ENCODE peak calls at places on chromosomes 4 and X, in five cellular contexts. One of them, this sample, is unnamed.

GRCh38 chr4:143626134-143626859 is 74.2 kb downstream of the FREM3 start:
- DNase-seq in lower lobe of right lung: peak; percentile 52
- DNase-seq in breast epithelium: peak; percentile 57
- DNase-seq in pancreas: no peak
- DNase-seq in GM23248: peak; percentile 63
- DNase-seq in this sample: no peak

GRCh38 chr4:7938513-7939376 is 916 bp downstream of the AFAP1 start:
- DNase-seq in lower lobe of right lung: peak; percentile 56
- DNase-seq in breast epithelium: peak; percentile 52
- DNase-seq in pancreas: peak; percentile 70
- DNase-seq in GM23248: peak; percentile 66
- DNase-seq in this sample: no peak

GRCh38 chr4:63296773-63297172 is 1112.5 kb downstream of the TECRL start:
- DNase-seq in lower lobe of right lung: no peak
- DNase-seq in breast epithelium: no peak
- DNase-seq in pancreas: no peak
- DNase-seq in GM23248: no peak
- DNase-seq in this sample: no peak

GRCh38 chr4:66071911-66072310 is 401.6 kb upstream of the EPHA5 start:
- DNase-seq in lower lobe of right lung: no peak
- DNase-seq in breast epithelium: no peak
- DNase-seq in pancreas: no peak
- DNase-seq in GM23248: no peak
- DNase-seq in this sample: no peak

GRCh38 chr4:121156822-121157769 is 7.0 kb downstream of the TNIP3 start:
- DNase-seq in lower lobe of right lung: peak; percentile 67
- DNase-seq in breast epithelium: no peak
- DNase-seq in pancreas: peak; percentile 65
- DNase-seq in GM23248: peak; percentile 61
- DNase-seq in this sample: no peak

GRCh38 chr4:2712261-2712842 is 43.8 kb downstream of the TNIP2 start:
- DNase-seq in lower lobe of right lung: no peak
- DNase-seq in breast epithelium: peak; percentile 10
- DNase-seq in pancreas: no peak
- DNase-seq in GM23248: peak; percentile 35
- DNase-seq in this sample: no peak

GRCh38 chrX:119690921-119691716 is 1.8 kb downstream of the SEPTIN6 start:
- DNase-seq in lower lobe of right lung: no peak
- DNase-seq in breast epithelium: no peak
- DNase-seq in pancreas: no peak
- DNase-seq in GM23248: peak; percentile 69
- DNase-seq in this sample: no peak

GRCh38 chr4:104064650-104065577 is 345.1 kb upstream of the TACR3 start:
- DNase-seq in lower lobe of right lung: peak; percentile 40
- DNase-seq in breast epithelium: peak; percentile 49
- DNase-seq in pancreas: peak; percentile 63
- DNase-seq in GM23248: peak; percentile 41
- DNase-seq in this sample: peak; percentile 75

GRCh38 chrX:71099736-71100135 is 4.1 kb downstream of the FOXO4 start:
- DNase-seq in lower lobe of right lung: no peak
- DNase-seq in breast epithelium: no peak
- DNase-seq in pancreas: no peak
- DNase-seq in GM23248: no peak
- DNase-seq in this sample: no peak

GRCh38 chrX:55201930-55202579 is 18.1 kb upstream of the PAGE5 start:
- DNase-seq in lower lobe of right lung: no peak
- DNase-seq in breast epithelium: no peak
- DNase-seq in pancreas: no peak
- DNase-seq in GM23248: peak; percentile 33
- DNase-seq in this sample: no peak

GRCh38 chr4:122707503-122707902 is 25.0 kb upstream of the BBS12 start:
- DNase-seq in lower lobe of right lung: no peak
- DNase-seq in breast epithelium: no peak
- DNase-seq in pancreas: no peak
- DNase-seq in GM23248: no peak
- DNase-seq in this sample: no peak

GRCh38 chr4:88818650-88819470 is 121.2 kb upstream of the NAP1L5 start:
- DNase-seq in lower lobe of right lung: no peak
- DNase-seq in breast epithelium: no peak
- DNase-seq in pancreas: no peak
- DNase-seq in GM23248: peak; percentile 65
- DNase-seq in this sample: peak; percentile 5

GRCh38 chr4:36165256-36166005 is 78.9 kb downstream of the ARAP2 start:
- DNase-seq in lower lobe of right lung: no peak
- DNase-seq in breast epithelium: no peak
- DNase-seq in pancreas: no peak
- DNase-seq in GM23248: no peak
- DNase-seq in this sample: no peak

GRCh38 chr4:72302981-72303704 is 265.9 kb downstream of the ADAMTS3 start:
- DNase-seq in lower lobe of right lung: no peak
- DNase-seq in breast epithelium: no peak
- DNase-seq in pancreas: peak; percentile 46
- DNase-seq in GM23248: peak; percentile 55
- DNase-seq in this sample: no peak

GRCh38 chr4:37687175-37687525 is 974 bp upstream of the RELL1 start:
- DNase-seq in lower lobe of right lung: no peak
- DNase-seq in breast epithelium: no peak
- DNase-seq in pancreas: no peak
- DNase-seq in GM23248: no peak
- DNase-seq in this sample: no peak

GRCh38 chr4:154344686-154345085 is 146.9 kb downstream of the DCHS2 start:
- DNase-seq in lower lobe of right lung: no peak
- DNase-seq in breast epithelium: no peak
- DNase-seq in pancreas: no peak
- DNase-seq in GM23248: no peak
- DNase-seq in this sample: no peak
- H3K27ac ChIP-seq in lower lobe of right lung: no peak overlapping the region
- H3K27ac ChIP-seq in breast epithelium: no peak overlapping the region
- H3K27ac ChIP-seq in pancreas: no peak overlapping the region
- H3K27ac ChIP-seq in GM23248: no peak overlapping the region
- H3K27ac ChIP-seq in this sample: no peak overlapping the region

GRCh38 chr4:185567828-185568442 is 32.6 kb upstream of the PDLIM3 start:
- DNase-seq in lower lobe of right lung: no peak
- DNase-seq in breast epithelium: peak; percentile 93
- DNase-seq in pancreas: no peak
- DNase-seq in GM23248: peak; percentile 38
- DNase-seq in this sample: peak; percentile 26

GRCh38 chr4:185566972-185567749 is 31.9 kb upstream of the PDLIM3 start:
- DNase-seq in lower lobe of right lung: no peak
- DNase-seq in breast epithelium: no peak
- DNase-seq in pancreas: no peak
- DNase-seq in GM23248: peak; percentile 76
- DNase-seq in this sample: no peak

GRCh38 chr4:185565696-185566095 is 30.4 kb upstream of the PDLIM3 start:
- DNase-seq in lower lobe of right lung: no peak
- DNase-seq in breast epithelium: no peak
- DNase-seq in pancreas: no peak
- DNase-seq in GM23248: no peak
- DNase-seq in this sample: no peak

GRCh38 chr4:185564355-185564754 is 29.0 kb upstream of the PDLIM3 start:
- DNase-seq in lower lobe of right lung: no peak
- DNase-seq in breast epithelium: no peak
- DNase-seq in pancreas: no peak
- DNase-seq in GM23248: no peak
- DNase-seq in this sample: no peak

DNA sequence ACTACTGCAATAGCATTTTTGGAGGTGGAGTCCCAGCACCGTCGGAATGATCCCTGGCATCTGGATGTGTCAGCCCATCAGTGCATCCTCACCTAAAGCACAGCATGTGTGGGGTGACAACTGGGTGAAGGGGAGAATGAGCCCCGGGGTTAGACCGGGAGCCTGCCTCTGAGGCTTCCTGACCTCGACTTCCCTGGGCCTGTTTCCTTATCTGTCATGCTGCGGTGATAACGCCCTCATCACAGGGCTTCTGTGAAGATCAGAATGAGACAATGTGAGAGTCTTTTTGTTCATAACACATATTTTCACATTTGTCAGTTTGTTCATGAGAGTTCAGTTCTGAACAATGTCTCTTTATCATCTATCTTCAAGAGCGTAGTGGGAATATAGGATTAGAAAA is 31.1 kb upstream of the PDLIM3 start:
- DNase-seq in lower lobe of right lung: no peak
- DNase-seq in breast epithelium: no peak
- DNase-seq in pancreas: no peak
- DNase-seq in GM23248: no peak
- DNase-seq in this sample: no peak
- H3K27ac ChIP-seq in lower lobe of right lung: peak overlapping the region; percentile 84
- H3K27ac ChIP-seq in breast epithelium: peak overlapping the region; percentile 90
- H3K27ac ChIP-seq in pancreas: peak overlapping the region; percentile 51
- H3K27ac ChIP-seq in GM23248: peak overlapping the region; percentile 75
- H3K27ac ChIP-seq in this sample: peak overlapping the region; percentile 93

DNA sequence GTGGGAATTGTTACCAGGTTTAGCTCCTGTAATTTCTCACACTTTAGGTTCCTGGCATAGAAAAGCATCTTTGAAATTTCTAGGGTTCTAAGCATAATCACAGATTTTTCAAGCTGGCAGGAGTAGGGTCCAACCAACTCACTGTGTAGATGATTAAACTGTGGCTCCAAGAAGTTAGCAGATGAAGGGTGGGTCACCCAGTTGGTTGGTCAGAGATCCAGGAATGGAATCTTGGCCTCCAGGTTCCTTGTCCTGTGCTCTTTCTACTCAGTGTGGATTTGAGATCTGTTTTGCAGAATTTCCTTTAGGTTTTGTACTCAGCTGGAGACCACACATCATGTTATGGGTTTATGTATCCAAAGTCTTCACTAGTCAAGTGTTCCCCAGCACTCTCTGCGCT is 90.3 kb upstream of the MAML3 start:
- DNase-seq in lower lobe of right lung: no peak
- DNase-seq in breast epithelium: no peak
- DNase-seq in pancreas: no peak
- DNase-seq in GM23248: no peak
- DNase-seq in this sample: no peak
- H3K27ac ChIP-seq in lower lobe of right lung: no peak overlapping the region
- H3K27ac ChIP-seq in breast epithelium: no peak overlapping the region
- H3K27ac ChIP-seq in pancreas: no peak overlapping the region
- H3K27ac ChIP-seq in GM23248: no peak overlapping the region
- H3K27ac ChIP-seq in this sample: no peak overlapping the region

DNA sequence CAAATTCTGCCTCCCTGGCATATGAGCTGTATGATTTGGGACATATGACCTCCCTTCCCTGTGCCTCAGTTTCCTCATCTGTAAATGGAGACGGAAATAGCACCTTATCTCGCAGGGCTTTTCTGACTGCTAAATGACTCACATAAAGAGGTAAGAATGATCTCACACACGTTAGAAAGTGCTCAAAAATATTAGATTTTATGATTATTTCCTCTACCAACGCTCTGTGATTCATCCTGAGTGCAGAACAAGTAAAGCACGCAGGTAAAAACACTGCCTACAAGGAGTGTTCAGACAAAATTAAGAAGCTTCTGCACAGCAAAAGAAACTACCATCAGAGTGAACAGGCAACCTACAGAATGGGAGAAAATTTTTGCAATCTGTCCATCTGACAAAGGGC is 21.1 kb downstream of the ACSL1 start:
- DNase-seq in lower lobe of right lung: no peak
- DNase-seq in breast epithelium: no peak
- DNase-seq in pancreas: no peak
- DNase-seq in GM23248: no peak
- DNase-seq in this sample: no peak
- H3K27ac ChIP-seq in lower lobe of right lung: peak overlapping the region; percentile 19
- H3K27ac ChIP-seq in breast epithelium: no peak overlapping the region
- H3K27ac ChIP-seq in pancreas: no peak overlapping the region
- H3K27ac ChIP-seq in GM23248: no peak overlapping the region
- H3K27ac ChIP-seq in this sample: no peak overlapping the region

GRCh38 chrX:136710324-136710951 is 62.5 kb downstream of the CD40LG start:
- DNase-seq in lower lobe of right lung: no peak
- DNase-seq in breast epithelium: no peak
- DNase-seq in pancreas: no peak
- DNase-seq in GM23248: peak; percentile 38
- DNase-seq in this sample: no peak
- H3K27ac ChIP-seq in lower lobe of right lung: no peak overlapping the region
- H3K27ac ChIP-seq in breast epithelium: no peak overlapping the region
- H3K27ac ChIP-seq in pancreas: no peak overlapping the region
- H3K27ac ChIP-seq in GM23248: no peak overlapping the region
- H3K27ac ChIP-seq in this sample: no peak overlapping the region

This sample was measured in caudate nucleus.